ENCODE peak calls at places on chromosomes 16 and 17, in four cellular contexts. R is keratinocyte, Y is heart right ventricle, V is GM23248. G is an unnamed sample.

GRCh38 chr16:2954228-2954627 is 9.8 kb upstream of the KREMEN2 start:
- DNase-seq in R (no peak), Y (no peak), V (no peak), G (no peak)

GRCh38 chr16:89596061-89596689 is 17.3 kb upstream of the DPEP1 start:
- DNase-seq in R (no peak), Y (no peak), V (no peak), G (no peak)

GRCh38 chr17:56821847-56822534 is 11.7 kb downstream of the C17orf67 start:
- DNase-seq in R (no peak), Y (no peak), V (no peak), G (no peak)

GRCh38 chr17:8855477-8856204 is 11.8 kb downstream of the PIK3R6 start:
- DNase-seq in R (no peak), Y (no peak), V (peak), G (no peak)

GRCh38 chr17:50917418-50917743 is 51.2 kb upstream of the TOB1 start:
- DNase-seq in R (no peak), Y (no peak), V (no peak), G (no peak)

GRCh38 chr16:71288890-71289731 is at the start of gene CMTR2:
- DNase-seq in R (peak), Y (peak), V (peak), G (peak)

GRCh38 chr16:66222756-66223155 is 143.7 kb upstream of the CDH5 start:
- DNase-seq in R (no peak), Y (no peak), V (peak), G (no peak)

GRCh38 chr17:57675988-57676387 is 69.1 kb downstream of the CCDC182 start:
- DNase-seq in R (peak), Y (no peak), V (no peak), G (no peak)

GRCh38 chr17:64155751-64156544 is 26.0 kb upstream of the ERN1 start:
- DNase-seq in R (no peak), Y (peak), V (peak), G (no peak)

GRCh38 chr17:58002973-58003372 is 4.1 kb downstream of the SRSF1 start:
- DNase-seq in R (no peak), Y (no peak), V (no peak), G (no peak)

GRCh38 chr16:81796035-81796434 is 16.9 kb downstream of the PLCG2 start:
- DNase-seq in R (no peak), Y (no peak), V (no peak), G (no peak)

GRCh38 chr17:77842906-77843249 is 115.6 kb upstream of the TNRC6C start:
- DNase-seq in R (no peak), Y (no peak), V (no peak), G (no peak)

GRCh38 chr17:39651908-39652634 is 13.1 kb upstream of the TCAP start:
- DNase-seq in R (no peak), Y (no peak), V (no peak), G (no peak)

GRCh38 chr16:78257376-78257728 is 157.9 kb downstream of the WWOX start:
- DNase-seq in R (no peak), Y (no peak), V (no peak), G (no peak)

GRCh38 chr16:47978491-47979490 is 177.0 kb downstream of the ABCC12 start:
- DNase-seq in R (no peak), Y (no peak), V (no peak), G (no peak)

DNA sequence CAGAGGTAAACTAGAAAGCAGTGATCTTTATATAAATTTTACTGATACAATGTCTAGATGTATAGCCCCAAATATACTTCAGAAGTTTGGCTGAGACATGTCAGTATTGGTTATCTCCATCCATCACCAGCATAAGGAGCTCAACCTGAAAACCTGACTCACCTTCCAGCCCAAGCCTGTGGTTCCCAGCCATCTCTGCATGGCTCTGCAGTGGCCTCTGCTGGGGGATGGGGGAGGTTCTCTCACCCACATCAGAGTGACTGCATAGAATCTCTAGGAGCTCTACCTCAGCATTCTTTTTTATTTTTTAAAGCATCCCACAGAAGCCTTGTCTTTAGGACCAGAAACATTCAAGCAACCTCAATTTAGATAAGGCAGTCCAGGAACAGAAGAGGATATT is 27.3 kb downstream of the USP7 start:
- DNase-seq in R (peak), Y (no peak), V (peak), G (peak)
- H3K27ac ChIP-seq in R (no peak), Y (no peak), V (no peak), G (peak)

GRCh38 chr17:76704799-76705198 is 6.0 kb downstream of the MXRA7 start:
- DNase-seq in R (no peak), Y (no peak), V (no peak), G (no peak)
- H3K27ac ChIP-seq in R (no peak), Y (peak), V (no peak), G (no peak)

DNA sequence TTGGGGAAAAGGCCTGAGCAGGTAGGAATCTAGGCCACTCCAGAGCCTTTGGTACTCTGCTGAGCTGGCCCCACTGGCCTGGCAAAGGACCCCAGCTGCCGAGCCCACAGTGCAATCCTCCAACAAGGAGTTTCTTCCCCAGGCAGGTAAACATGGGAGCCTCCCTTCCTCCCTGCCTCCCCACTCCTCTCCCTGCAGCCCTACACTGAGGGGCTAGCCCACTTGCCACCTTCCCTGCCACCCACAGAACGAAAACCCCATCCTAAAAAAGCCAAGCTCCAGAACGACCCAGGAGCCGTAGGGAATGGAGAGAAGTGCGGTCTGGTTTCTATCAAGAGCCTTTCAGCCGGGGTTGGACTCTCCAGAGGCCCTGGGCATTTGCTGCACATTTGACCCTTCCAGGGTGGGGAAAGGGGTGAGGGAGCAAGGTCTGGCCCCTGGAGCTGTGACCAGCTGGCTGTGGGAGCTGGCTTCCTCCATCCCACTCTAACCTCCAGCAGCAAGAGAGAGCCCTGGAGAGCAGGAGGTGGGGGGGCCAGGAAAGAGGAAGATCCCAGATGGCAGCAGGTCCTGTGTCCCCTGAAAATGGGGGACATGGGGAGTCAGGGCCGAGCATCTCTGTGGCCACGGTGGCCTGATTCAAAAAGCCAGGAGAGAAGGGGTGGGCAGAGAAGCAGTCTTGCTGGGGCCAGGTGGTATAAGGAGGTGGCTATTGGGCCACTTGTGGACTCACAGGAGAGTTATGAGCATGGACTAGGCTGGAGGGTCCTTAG is 1.3 kb downstream of the HID1 start:
- DNase-seq in R (no peak), Y (no peak), V (no peak), G (no peak)
- H3K27ac ChIP-seq in R (no peak), Y (peak), V (no peak), G (no peak)

GRCh38 chr17:47839899-47840741 is 953 bp downstream of the SCRN2 start:
- DNase-seq in R (no peak), Y (no peak), V (no peak), G (no peak)

GRCh38 chr17:47838636-47839035 is 2.4 kb downstream of the SCRN2 start:
- DNase-seq in R (no peak), Y (no peak), V (no peak), G (no peak)

GRCh38 chr17:47839071-47839470 is 2.0 kb downstream of the SCRN2 start:
- DNase-seq in R (no peak), Y (no peak), V (no peak), G (no peak)

GRCh38 chr17:47841488-47842308 is 625 bp upstream of the SCRN2 start:
- DNase-seq in R (no peak), Y (no peak), V (no peak), G (no peak)

GRCh38 chr17:47840742-47841487 is at the start of gene SCRN2:
- DNase-seq in R (no peak), Y (peak), V (peak), G (no peak)
- H3K27ac ChIP-seq in R (peak), Y (peak), V (no peak), G (no peak)

GRCh38 chr17:880871-881269 is 98.7 kb downstream of the NXN start:
- DNase-seq in R (no peak), Y (no peak), V (no peak), G (no peak)

GRCh38 chr17:879546-879945 is 97.4 kb downstream of the MRM3 start:
- DNase-seq in R (peak), Y (peak), V (peak), G (peak)

GRCh38 chr17:882827-883585 is 96.6 kb downstream of the NXN start:
- DNase-seq in R (no peak), Y (peak), V (peak), G (no peak)

GRCh38 chr17:883586-883962 is 96.0 kb downstream of the NXN start:
- DNase-seq in R (no peak), Y (no peak), V (no peak), G (no peak)

GRCh38 chr17:880074-880870 is 98.1 kb downstream of the MRM3 start:
- DNase-seq in R (no peak), Y (no peak), V (peak), G (no peak)
- H3K27ac ChIP-seq in R (peak), Y (peak), V (peak), G (peak)

GRCh38 chr16:85129846-85130706 is 17.8 kb upstream of the CIBAR2 start:
- DNase-seq in R (no peak), Y (no peak), V (peak), G (no peak)
- H3K27ac ChIP-seq in R (no peak), Y (peak), V (peak), G (no peak)

G was measured in epithelial cell of prostate.